ENCODE peak calls at places on chromosomes 11 and 22, in six cellular contexts. O is tibial nerve, P is heart right ventricle, Y is colonic mucosa, F is GM12878, B is IMR-90. J is an unnamed sample.

GRCh38 chr11:122441702-122442092 is 213.8 kb upstream of the UBASH3B start:
- DNase-seq in O (no peak), P (no peak), Y (no peak), F (no peak), B (no peak), J (no peak)

GRCh38 chr11:43282607-43283440 is 29.0 kb upstream of the API5 start:
- DNase-seq in O (peak), P (peak), Y (no peak), F (no peak), B (peak), J (peak)

GRCh38 chr11:2437516-2437915 is 6.8 kb downstream of the TRPM5 start:
- DNase-seq in O (no peak), P (no peak), Y (no peak), F (no peak), B (no peak), J (no peak)

GRCh38 chr11:119721129-119722120 is 7.6 kb downstream of the NECTIN1 start:
- DNase-seq in O (no peak), P (peak), Y (peak), F (no peak), B (no peak), J (no peak)

GRCh38 chr22:39723899-39724351 is 153.4 kb downstream of the CACNA1I start:
- DNase-seq in O (no peak), P (no peak), Y (no peak), F (no peak), B (peak), J (no peak)

GRCh38 chr11:123704341-123704740 is 37.1 kb downstream of the ZNF202 start:
- DNase-seq in O (no peak), P (no peak), Y (no peak), F (no peak), B (no peak), J (no peak)

GRCh38 chr11:131904756-131905155 is 534.3 kb downstream of the NTM start:
- DNase-seq in O (no peak), P (no peak), Y (no peak), F (no peak), B (no peak), J (no peak)

GRCh38 chr11:57085604-57086003 is 96.1 kb upstream of the LRRC55 start:
- DNase-seq in O (no peak), P (no peak), Y (no peak), F (no peak), B (no peak), J (no peak)

GRCh38 chr11:73982595-73982989 is at the start of gene UCP2:
- DNase-seq in O (peak), P (peak), Y (no peak), F (no peak), B (peak), J (peak)

GRCh38 chr11:120027546-120028180 is 110.2 kb downstream of the TRIM29 start:
- DNase-seq in O (no peak), P (no peak), Y (peak), F (no peak), B (no peak), J (no peak)

GRCh38 chr11:2759228-2760195 is 59.7 kb upstream of the KCNQ1OT1 start:
- DNase-seq in O (no peak), P (no peak), Y (peak), F (no peak), B (no peak), J (no peak)

GRCh38 chr11:69721745-69722144 is 17.9 kb upstream of the FGF19 start:
- DNase-seq in O (no peak), P (no peak), Y (no peak), F (no peak), B (no peak), J (no peak)

GRCh38 chr11:79440451-79441158 is at the start of gene TENM4:
- DNase-seq in O (peak), P (peak), Y (peak), F (no peak), B (peak), J (peak)

GRCh38 chr11:72014761-72015320 is 16.1 kb downstream of the IL18BP start:
- DNase-seq in O (no peak), P (no peak), Y (no peak), F (no peak), B (no peak), J (no peak)

GRCh38 chr11:64060861-64061444 is 25.2 kb downstream of the FLRT1 start:
- DNase-seq in O (no peak), P (peak), Y (peak), F (no peak), B (no peak), J (peak)

GRCh38 chr11:128814856-128815705 is 52.0 kb downstream of the KCNJ1 start:
- DNase-seq in O (peak), P (peak), Y (no peak), F (no peak), B (peak), J (no peak)

GRCh38 chr11:105092255-105093239 is 47.0 kb downstream of the CARD18 start:
- DNase-seq in O (no peak), P (no peak), Y (no peak), F (no peak), B (peak), J (no peak)

GRCh38 chr22:49123621-49124192 is 704.0 kb downstream of the BRD1 start:
- DNase-seq in O (no peak), P (no peak), Y (no peak), F (no peak), B (no peak), J (no peak)

GRCh38 chr22:27507066-27507715 is 294.4 kb downstream of the MN1 start:
- DNase-seq in O (no peak), P (no peak), Y (no peak), F (no peak), B (no peak), J (no peak)

GRCh38 chr11:47349521-47350095 is 2.9 kb downstream of the MYBPC3 start:
- DNase-seq in O (no peak), P (no peak), Y (no peak), F (no peak), B (no peak), J (no peak)

GRCh38 chr11:47348131-47348802 is 4.2 kb downstream of the MYBPC3 start:
- DNase-seq in O (no peak), P (peak), Y (no peak), F (no peak), B (no peak), J (no peak)

GRCh38 chr11:47350315-47350714 is 2.2 kb downstream of the MYBPC3 start:
- DNase-seq in O (no peak), P (no peak), Y (no peak), F (no peak), B (no peak), J (no peak)

GRCh38 chr11:47347134-47347533 is 5.4 kb downstream of the MYBPC3 start:
- DNase-seq in O (no peak), P (no peak), Y (no peak), F (no peak), B (no peak), J (no peak)

DNA sequence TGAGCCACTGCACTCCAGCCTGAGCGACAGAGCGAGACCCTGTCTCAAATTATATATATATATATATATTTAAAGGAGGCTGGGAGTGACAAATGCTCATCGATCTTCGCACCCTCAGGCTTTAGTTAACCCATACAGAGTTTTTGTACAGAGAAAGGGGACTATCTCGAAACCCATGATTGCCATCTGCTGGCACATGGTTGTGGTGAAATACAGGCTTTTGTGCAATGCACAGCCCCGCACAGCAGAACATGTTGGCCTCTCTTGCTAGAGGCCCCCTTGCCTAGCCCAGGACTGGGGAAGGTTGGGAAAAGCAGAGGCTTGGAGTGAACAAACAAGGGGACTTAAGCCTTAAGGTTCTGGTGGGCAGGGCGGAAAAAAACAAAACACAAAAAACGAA is 3.6 kb downstream of the MYBPC3 start:
- DNase-seq in O (no peak), P (no peak), Y (no peak), F (no peak), B (peak), J (no peak)
- TF ChIP-seq CTCF in O (no peak), P (no peak), Y (no peak), F (peak), B (peak), J (peak)

DNA sequence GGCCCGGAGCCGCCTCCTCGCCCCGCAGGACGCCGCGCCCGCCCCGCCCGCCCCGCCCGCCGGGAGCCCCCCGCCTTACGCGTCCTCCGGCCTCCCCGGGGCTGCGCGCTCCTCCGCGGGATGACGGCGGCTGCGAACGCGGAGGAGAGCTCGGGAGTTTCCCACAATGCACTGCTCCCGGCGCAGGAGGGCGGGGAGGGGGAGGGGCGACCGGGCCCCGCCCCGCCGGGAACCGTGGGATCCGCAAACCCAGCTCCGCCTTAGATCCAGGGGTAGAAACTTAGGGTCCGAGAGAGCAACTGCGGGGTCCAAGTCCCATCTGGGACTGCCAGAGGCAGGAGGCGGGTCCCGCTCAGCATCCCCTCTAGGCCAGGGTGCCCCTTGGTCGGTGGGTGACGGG is at the start of gene CEND1:
- DNase-seq in O (no peak), P (no peak), Y (no peak), F (no peak), B (peak), J (peak)
- H3K4me3 ChIP-seq in O (no peak), P (peak), Y (no peak), F (peak), B (no peak), J (peak)

GRCh38 chr11:25163421-25163820 is 666.6 kb downstream of the LUZP2 start:
- DNase-seq in O (no peak), P (no peak), Y (no peak), F (no peak), B (peak), J (no peak)
- TF ChIP-seq CTCF in O (no peak), P (no peak), Y (no peak), F (no peak), B (no peak), J (no peak)

GRCh38 chr22:25698461-25698860 is 43.5 kb upstream of the MYO18B start:
- DNase-seq in O (no peak), P (no peak), Y (no peak), F (no peak), B (no peak), J (no peak)

GRCh38 chr22:25702571-25703167 is 39.3 kb upstream of the MYO18B start:
- DNase-seq in O (no peak), P (no peak), Y (no peak), F (peak), B (no peak), J (peak)

GRCh38 chr22:25702046-25702445 is 39.9 kb upstream of the MYO18B start:
- DNase-seq in O (no peak), P (no peak), Y (no peak), F (no peak), B (peak), J (no peak)

GRCh38 chr22:25698986-25699385 is 43.0 kb upstream of the MYO18B start:
- DNase-seq in O (no peak), P (no peak), Y (no peak), F (no peak), B (no peak), J (no peak)

GRCh38 chr22:25700996-25701815 is 40.8 kb upstream of the MYO18B start:
- DNase-seq in O (peak), P (peak), Y (no peak), F (no peak), B (peak), J (no peak)
- H3K4me3 ChIP-seq in O (no peak), P (peak), Y (no peak), F (no peak), B (no peak), J (no peak)

GRCh38 chr22:24008022-24008283 is 2.7 kb upstream of the GSTT4 start:
- DNase-seq in O (no peak), P (no peak), Y (no peak), F (no peak), B (no peak), J (no peak)
- TF ChIP-seq CTCF in O (no peak), P (no peak), Y (no peak), F (no peak), B (no peak), J (no peak)

GRCh38 chr11:112176077-112176476 is 765 bp downstream of the BCO2 start:
- DNase-seq in O (no peak), P (no peak), Y (no peak), F (no peak), B (no peak), J (no peak)

GRCh38 chr11:112177610-112178009 is 2.3 kb downstream of the BCO2 start:
- DNase-seq in O (no peak), P (no peak), Y (no peak), F (no peak), B (no peak), J (no peak)

GRCh38 chr11:112174789-112175595 is at the start of gene BCO2:
- DNase-seq in O (peak), P (peak), Y (peak), F (no peak), B (peak), J (no peak)

GRCh38 chr11:112173152-112173551 is 2.2 kb upstream of the BCO2 start:
- DNase-seq in O (no peak), P (peak), Y (no peak), F (no peak), B (no peak), J (no peak)

DNA sequence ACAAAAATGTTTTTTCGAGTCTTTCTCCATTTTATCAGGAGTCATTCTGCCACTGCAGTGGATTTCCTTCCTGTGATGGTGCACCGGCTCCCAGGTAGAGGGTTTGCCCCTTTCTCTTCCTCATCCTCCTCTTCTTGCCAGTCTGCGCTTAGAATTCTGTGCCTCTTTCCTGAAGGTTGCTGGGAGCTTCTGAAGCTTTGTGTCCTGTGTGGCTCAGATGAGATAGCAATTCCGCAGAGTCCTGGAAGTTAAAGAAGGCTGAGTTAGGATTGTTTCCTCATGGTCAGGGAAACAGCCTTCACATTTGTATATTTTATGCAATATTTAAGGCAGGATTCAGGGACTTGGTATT is 260 bp downstream of the BCO2 start:
- DNase-seq in O (no peak), P (no peak), Y (no peak), F (no peak), B (no peak), J (no peak)
- H3K4me3 ChIP-seq in O (peak), P (peak), Y (peak), F (no peak), B (peak), J (no peak)

GRCh38 chr11:66336234-66337102 is at the start of gene RIN1:
- DNase-seq in O (no peak), P (peak), Y (peak), F (peak), B (peak), J (peak)
- TF ChIP-seq CTCF in O (peak), P (no peak), Y (no peak), F (peak), B (peak), J (peak)

DNA sequence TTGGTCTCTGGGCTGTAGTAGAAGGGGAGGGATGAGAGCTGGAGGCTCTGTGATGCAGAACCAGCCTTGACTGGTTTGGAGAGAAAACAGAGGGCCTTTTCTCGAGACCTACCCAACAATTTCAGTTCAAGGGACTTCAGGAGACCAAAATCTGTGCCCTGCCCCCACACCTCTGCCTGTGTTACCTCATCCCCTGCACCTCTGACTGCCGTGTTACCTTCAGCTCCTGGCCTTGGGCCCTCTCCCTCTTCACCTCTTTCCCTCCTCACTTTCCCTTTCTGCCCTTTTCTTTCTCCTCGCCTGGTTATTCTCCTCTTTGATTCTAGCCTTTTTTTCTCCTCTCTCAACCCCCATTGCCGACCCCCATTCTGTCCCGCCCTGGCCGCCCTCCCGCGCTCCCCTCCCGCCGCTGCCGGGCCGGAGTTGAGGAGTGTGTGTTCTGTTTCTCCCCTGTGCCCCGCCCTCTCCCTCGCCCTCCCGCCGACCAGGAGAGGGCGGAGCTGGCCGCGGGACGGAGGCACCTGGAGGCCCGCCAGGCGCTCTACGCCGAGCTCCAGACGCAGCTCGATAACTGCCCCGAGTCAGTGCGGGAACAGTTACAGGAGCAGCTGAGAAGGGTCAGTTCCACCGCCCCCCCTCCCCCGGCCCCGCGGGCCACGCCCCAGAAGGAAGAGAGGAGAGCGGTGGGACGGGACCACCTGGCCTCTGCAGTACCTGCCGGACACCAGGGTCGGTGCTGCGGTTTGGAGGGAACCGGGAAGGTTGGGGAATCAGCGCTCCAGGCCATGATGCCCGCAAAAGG is 27.2 kb downstream of the PHLDB1 start:
- DNase-seq in O (peak), P (peak), Y (peak), F (no peak), B (peak), J (no peak)
- H3K4me3 ChIP-seq in O (peak), P (peak), Y (peak), F (no peak), B (no peak), J (no peak)

DNA sequence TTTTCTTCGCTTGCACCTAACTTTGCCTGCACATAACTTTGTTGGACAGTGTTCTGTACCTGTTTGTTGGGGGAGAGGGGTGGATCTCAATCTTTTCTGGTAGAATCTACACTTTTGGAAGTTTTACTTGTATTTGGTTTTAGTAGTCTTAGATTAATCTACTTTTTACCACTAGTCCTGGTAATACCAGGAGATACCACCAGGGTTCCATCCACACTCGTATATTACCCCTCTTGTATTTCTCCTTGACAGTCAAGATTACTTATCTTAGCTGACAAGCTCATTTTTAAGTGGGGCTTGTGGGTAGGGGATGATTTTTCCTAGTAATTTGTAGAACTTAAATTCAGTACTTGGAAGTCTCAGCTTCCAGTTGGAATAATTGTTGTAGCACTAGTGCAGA is 37.3 kb upstream of the TECTA start:
- DNase-seq in O (no peak), P (no peak), Y (no peak), F (no peak), B (no peak), J (no peak)
- TF ChIP-seq CTCF in O (no peak), P (peak), Y (no peak), F (no peak), B (peak), J (no peak)

GRCh38 chr11:133953999-133954398 is 2.8 kb downstream of the IGSF9B start:
- DNase-seq in O (no peak), P (no peak), Y (no peak), F (no peak), B (no peak), J (no peak)

GRCh38 chr11:133953571-133953970 is 3.2 kb downstream of the IGSF9B start:
- DNase-seq in O (no peak), P (no peak), Y (no peak), F (no peak), B (no peak), J (no peak)

GRCh38 chr11:133952199-133953190 is 4.3 kb downstream of the IGSF9B start:
- DNase-seq in O (no peak), P (no peak), Y (no peak), F (no peak), B (no peak), J (no peak)

GRCh38 chr11:133950874-133951483 is 5.8 kb downstream of the IGSF9B start:
- DNase-seq in O (no peak), P (peak), Y (no peak), F (no peak), B (no peak), J (no peak)

DNA sequence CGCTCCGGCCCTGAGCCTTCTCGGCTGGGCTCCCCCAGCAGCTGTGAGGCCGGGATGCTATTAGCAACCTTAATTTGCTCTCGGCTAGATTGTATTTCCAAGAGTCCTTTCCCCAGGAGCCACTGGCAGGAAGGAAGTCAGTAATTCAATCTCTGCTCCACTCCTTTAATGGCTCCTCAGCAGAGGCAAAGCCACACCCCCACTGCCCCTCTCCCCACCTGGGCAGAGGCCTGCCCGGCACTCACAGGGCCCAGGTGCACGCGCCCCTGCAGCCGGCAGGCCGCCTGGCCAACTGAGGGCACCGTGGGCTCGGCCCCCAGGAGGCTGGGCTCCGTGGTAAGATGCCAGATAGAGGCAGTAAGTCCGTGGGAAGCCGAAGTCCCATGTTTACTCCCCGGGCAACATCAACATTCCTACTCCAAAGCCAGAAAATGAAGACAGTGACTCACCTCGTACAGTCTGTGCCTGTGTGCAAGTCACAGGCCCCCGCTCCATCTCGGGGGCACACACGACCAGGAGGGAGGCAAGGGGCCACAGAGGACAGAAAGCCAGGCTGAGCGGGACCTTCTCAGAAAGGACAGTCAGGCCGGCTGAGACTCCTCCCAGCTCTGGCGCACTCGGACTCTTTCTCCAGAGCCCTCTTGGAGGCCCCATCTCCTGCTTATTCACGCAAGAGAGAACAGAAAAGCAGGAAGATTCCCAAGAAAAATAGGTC is 5.1 kb downstream of the IGSF9B start:
- DNase-seq in O (no peak), P (no peak), Y (no peak), F (no peak), B (peak), J (no peak)
- H3K4me3 ChIP-seq in O (peak), P (peak), Y (no peak), F (no peak), B (no peak), J (no peak)

J was measured in GM06990.